ENCODE peak calls at places on chromosomes 13 and 19, in six cellular contexts. X, E, U, K, Z and F are unnamed samples.

GRCh38 chr13:41365636-41366035 is 54.6 kb downstream of the NAA16 start:
- DNase-seq in U (no peak), K (no peak), Z (no peak), E (no peak), X (no peak), F (no peak)

GRCh38 chr13:110644892-110645521 is 29.7 kb downstream of the NAXD start:
- DNase-seq in X (peak), Z (peak), K (no peak), U (peak), E (peak), F (no peak)

GRCh38 chr13:98089246-98089645 is 53.6 kb upstream of the FARP1 start:
- DNase-seq in Z (no peak), U (no peak), X (no peak), K (no peak), E (no peak), F (no peak)

GRCh38 chr13:109331898-109332297 is 454.5 kb downstream of the IRS2 start:
- DNase-seq in K (no peak), X (no peak), Z (no peak), E (peak), U (no peak), F (no peak)

GRCh38 chr13:111017755-111018487 is 97.2 kb upstream of the ARHGEF7 start:
- DNase-seq in U (no peak), X (no peak), E (no peak), K (no peak), Z (no peak), F (no peak)

GRCh38 chr13:24683833-24684599 is 3.8 kb downstream of the ATP12A start:
- DNase-seq in Z (peak), X (peak), U (peak), E (peak), K (peak), F (no peak)

GRCh38 chr13:111911754-111912452 is 155.0 kb upstream of the SOX1 start:
- DNase-seq in K (no peak), X (no peak), Z (peak), U (no peak), E (no peak), F (peak)

GRCh38 chr13:43107780-43108179 is 84.4 kb downstream of the DNAJC15 start:
- DNase-seq in E (no peak), X (no peak), K (no peak), Z (no peak), U (no peak), F (no peak)

GRCh38 chr13:92657565-92657964 is 569.0 kb upstream of the GPC6 start:
- DNase-seq in E (no peak), Z (no peak), K (no peak), X (no peak), U (no peak), F (no peak)

GRCh38 chr19:54203151-54203611 is 2.5 kb downstream of the RPS9 start:
- DNase-seq in U (peak), X (no peak), Z (peak), E (no peak), K (no peak), F (no peak)
- TF ChIP-seq POLR2AphosphoS5 in U (no peak), X (peak), Z (no peak), E (no peak), K (no peak), F (no peak)

GRCh38 chr13:29933401-29933800 is 83.0 kb upstream of the UBL3 start:
- DNase-seq in X (no peak), Z (no peak), U (no peak), E (no peak), K (no peak), F (no peak)

GRCh38 chr13:29935309-29935981 is 85.0 kb upstream of the UBL3 start:
- DNase-seq in U (peak), E (no peak), X (no peak), K (no peak), Z (peak), F (no peak)

GRCh38 chr13:29936051-29936813 is 85.8 kb upstream of the UBL3 start:
- DNase-seq in E (no peak), U (no peak), X (no peak), K (no peak), Z (peak), F (no peak)

GRCh38 chr13:29936961-29937360 is 86.5 kb upstream of the UBL3 start:
- DNase-seq in Z (no peak), E (no peak), X (no peak), K (no peak), U (no peak), F (no peak)

DNA sequence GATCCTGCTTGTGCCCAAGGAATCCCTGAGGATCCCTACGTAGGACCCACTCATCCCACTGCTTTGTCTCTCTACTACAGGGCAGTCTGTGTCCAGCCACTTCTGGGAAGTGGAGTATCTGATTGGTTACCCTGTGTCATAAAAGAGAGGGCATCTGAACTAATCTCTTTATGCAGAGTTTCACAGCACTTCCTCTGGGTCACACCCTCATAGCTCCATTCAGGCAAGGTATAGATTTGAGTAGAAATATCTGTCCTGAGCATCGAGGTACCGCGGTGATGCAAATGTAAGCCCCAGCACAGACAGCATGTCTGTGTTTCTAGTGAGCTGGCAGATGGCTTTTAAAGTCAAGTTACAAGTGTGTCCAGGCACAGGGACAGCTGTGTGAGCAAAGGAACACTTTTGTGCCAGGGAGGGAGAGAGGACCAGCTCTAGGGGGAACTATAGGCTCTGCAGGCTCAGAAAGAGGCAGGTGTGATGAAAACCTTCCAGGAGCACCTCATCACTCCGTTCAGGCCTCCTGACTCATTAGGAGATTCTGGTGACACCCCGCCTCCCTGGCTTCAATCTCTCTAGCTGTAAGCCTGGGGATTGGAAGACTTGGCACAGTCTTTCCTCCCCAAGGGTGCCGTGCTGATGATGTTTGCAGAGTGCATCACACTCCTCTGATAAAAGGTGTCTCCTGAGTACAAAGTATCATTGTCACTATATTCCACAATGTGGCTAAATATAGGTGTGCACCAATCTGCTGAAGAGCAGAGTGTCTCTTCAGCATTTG is 84.3 kb upstream of the UBL3 start:
- DNase-seq in Z (no peak), E (no peak), U (no peak), X (no peak), K (no peak), F (no peak)
- TF ChIP-seq CTCF in Z (no peak), E (no peak), U (no peak), X (no peak), K (no peak), F (no peak)

DNA sequence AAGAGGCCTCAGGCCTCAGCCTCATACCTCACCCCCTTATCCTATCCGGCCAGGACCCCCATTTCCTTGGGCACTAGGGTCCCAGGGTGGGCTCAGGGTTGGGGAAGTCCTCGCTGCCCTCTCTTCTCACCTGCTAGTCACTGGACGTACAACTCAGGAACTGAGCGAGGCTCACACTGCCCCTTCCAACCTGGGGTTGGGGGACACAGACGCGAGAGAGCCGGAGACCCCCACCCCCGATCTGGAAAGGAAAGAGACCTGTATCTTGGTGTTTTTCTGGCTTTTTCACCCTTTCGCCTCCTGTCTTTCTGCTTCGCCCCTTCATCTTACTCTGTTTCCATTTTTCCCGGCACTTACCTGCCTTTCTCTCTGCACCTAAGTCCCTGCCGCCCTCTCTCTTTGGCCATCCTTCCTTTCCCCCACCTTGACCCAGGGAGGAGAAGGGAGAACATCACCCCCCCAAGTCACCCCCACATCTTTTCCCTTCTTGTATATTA is 36.4 kb downstream of the ZSWIM4 start:
- DNase-seq in E (no peak), U (no peak), Z (no peak), X (no peak), K (no peak), F (no peak)
- TF ChIP-seq POLR2AphosphoS5 in E (no peak), U (no peak), Z (no peak), X (no peak), K (peak), F (no peak)

GRCh38 chr13:73943137-73943964 is 190.9 kb downstream of the KLF12 start:
- DNase-seq in Z (no peak), U (no peak), X (no peak), E (no peak), K (no peak), F (no peak)

GRCh38 chr13:73945871-73946270 is 188.3 kb downstream of the KLF12 start:
- DNase-seq in Z (no peak), E (peak), U (no peak), K (no peak), X (peak), F (no peak)

GRCh38 chr13:73948848-73949529 is 185.2 kb downstream of the KLF12 start:
- DNase-seq in U (no peak), Z (no peak), X (no peak), E (no peak), K (no peak), F (no peak)

GRCh38 chr13:73943965-73944233 is 190.3 kb downstream of the KLF12 start:
- DNase-seq in Z (no peak), E (no peak), X (no peak), K (no peak), U (no peak), F (no peak)

GRCh38 chr13:73945371-73945770 is 188.8 kb downstream of the KLF12 start:
- DNase-seq in K (no peak), Z (no peak), U (no peak), E (no peak), X (no peak), F (no peak)
- TF ChIP-seq CTCF in K (no peak), Z (no peak), U (no peak), E (no peak), X (no peak), F (no peak)

GRCh38 chr19:38647368-38647965 is at the start of gene ACTN4:
- DNase-seq in Z (peak), E (peak), U (peak), K (peak), X (peak), F (no peak)

GRCh38 chr19:38648789-38649304 is 1.4 kb downstream of the ACTN4 start:
- DNase-seq in E (no peak), Z (no peak), U (no peak), X (no peak), K (no peak), F (no peak)

GRCh38 chr19:38642176-38642575 is 5.3 kb upstream of the ACTN4 start:
- DNase-seq in K (no peak), X (no peak), E (no peak), U (no peak), Z (no peak), F (no peak)

GRCh38 chr19:38647966-38648788 is 728 bp downstream of the ACTN4 start:
- DNase-seq in Z (no peak), U (no peak), K (no peak), X (no peak), E (no peak), F (no peak)

GRCh38 chr19:38644719-38645118 is 2.7 kb upstream of the ACTN4 start:
- DNase-seq in Z (no peak), X (no peak), K (no peak), U (no peak), E (peak), F (no peak)
- TF ChIP-seq POLR2AphosphoS5 in Z (no peak), X (no peak), K (no peak), U (no peak), E (no peak), F (no peak)

GRCh38 chr13:21104199-21105019 is 43.0 kb upstream of the LATS2 start:
- DNase-seq in Z (no peak), E (peak), U (no peak), K (no peak), X (no peak), F (no peak)

GRCh38 chr13:21106089-21106488 is 44.7 kb upstream of the LATS2 start:
- DNase-seq in K (no peak), E (no peak), X (no peak), U (no peak), Z (no peak), F (no peak)

GRCh38 chr13:21100211-21100610 is 38.8 kb upstream of the LATS2 start:
- DNase-seq in K (no peak), Z (no peak), E (no peak), U (no peak), X (no peak), F (no peak)

GRCh38 chr13:21101865-21102576 is 40.6 kb upstream of the LATS2 start:
- DNase-seq in Z (no peak), X (no peak), U (no peak), E (no peak), K (no peak), F (no peak)

DNA sequence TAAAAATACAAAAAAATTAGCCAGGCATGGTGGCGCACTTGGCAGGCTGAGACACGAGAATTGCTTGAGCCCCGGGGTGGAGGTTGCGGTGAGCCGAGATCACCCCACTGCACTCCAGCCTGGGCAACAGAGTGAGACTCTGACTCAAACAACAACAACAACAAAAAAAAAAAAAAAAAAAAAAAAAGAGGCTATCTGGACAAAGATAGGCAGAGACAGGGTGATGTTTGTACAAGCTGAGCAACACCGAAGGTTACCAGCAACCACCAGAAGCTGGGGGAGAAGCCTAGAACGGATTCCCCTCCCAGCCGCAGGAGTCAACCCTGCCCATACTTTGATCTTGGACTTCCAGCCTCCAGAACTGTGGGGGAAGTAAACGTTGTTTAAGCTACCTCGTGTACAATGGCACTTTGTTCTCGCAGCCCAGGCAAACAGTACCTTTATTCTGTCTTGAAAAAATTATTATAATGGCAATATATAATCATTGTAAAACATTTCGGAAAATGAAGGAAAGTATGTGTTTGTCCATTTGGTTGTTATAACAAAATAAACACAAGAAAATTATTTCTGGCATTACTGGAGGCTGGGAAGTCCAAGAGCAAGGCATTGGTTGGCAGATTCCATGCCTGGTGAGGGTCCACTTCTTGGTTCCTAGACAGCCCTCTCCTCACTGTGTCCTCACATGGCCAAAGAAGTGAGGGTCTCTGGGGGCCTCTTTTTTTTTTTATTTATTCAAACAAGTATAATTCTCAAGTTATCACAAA is 39.8 kb upstream of the LATS2 start:
- DNase-seq in X (no peak), E (no peak), U (no peak), Z (no peak), K (no peak), F (no peak)
- TF ChIP-seq CTCF in X (no peak), E (no peak), U (no peak), Z (no peak), K (no peak), F (no peak)

DNA sequence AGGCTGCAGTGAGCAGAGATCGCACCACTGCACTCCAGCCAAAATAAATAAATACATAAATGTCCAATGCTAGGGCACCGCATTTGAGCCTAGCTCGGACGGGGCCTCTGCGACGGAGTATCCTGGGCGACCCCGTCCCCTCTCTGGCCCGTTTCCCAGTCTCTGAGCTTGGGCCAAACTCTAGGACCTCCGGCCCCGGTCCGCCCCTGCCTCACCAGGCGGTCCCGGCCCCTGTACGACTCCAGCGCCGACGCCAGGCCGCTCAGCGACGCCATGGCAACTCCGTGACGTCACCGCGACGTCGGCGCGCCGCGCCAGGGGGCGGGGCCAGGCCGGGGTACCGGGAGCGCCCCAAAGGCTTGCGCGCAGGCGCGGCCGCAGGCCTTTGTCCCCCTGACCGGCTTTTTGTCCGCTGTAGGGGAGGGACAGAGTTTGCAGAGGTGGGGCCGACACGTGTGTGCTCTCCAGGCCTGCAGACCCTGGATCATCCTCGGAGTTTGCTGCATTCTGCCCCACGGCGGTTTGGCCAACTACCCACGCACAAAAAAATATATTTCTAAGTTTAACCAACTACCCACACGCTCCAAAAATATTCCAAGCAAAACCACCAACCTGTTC is at the start of gene PEX11G:
- DNase-seq in K (peak), E (peak), Z (peak), U (peak), X (peak), F (no peak)
- TF ChIP-seq POLR2AphosphoS5 in K (peak), E (peak), Z (peak), U (peak), X (peak), F (peak)

DNA sequence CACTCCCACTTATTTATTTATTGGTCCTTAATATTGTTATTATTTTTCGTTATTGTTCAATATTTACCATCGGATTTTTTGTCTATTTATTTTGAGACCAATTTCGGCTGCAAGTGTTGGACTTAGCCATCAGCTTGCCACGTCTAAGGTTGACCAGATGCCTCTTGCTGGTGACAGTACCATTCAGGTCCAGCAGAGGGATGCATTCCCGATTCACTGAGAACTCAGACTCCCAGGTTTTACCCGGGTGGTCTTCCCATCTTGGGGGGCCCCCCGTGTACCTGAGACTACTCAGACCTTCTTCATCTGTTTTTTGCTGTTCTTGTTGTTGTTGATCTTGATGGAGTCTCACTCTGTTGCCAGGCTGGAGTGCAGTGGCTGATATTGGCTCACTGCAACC is 1435.2 kb downstream of the UQCRFS1 start:
- DNase-seq in E (peak), K (no peak), U (no peak), Z (no peak), X (no peak), F (no peak)
- TF ChIP-seq CTCF in E (no peak), K (peak), U (no peak), Z (no peak), X (no peak), F (no peak)

GRCh38 chr19:2768365-2769132 is 14.5 kb downstream of the SGTA start:
- DNase-seq in K (no peak), U (no peak), X (no peak), E (no peak), Z (peak), F (no peak)

GRCh38 chr19:2767688-2768087 is 15.4 kb downstream of the SGTA start:
- DNase-seq in U (no peak), Z (peak), K (no peak), E (no peak), X (no peak), F (no peak)

GRCh38 chr19:2771786-2772674 is 11.0 kb downstream of the SGTA start:
- DNase-seq in K (no peak), U (no peak), X (no peak), E (no peak), Z (peak), F (no peak)

GRCh38 chr19:2769218-2769617 is 13.9 kb downstream of the SGTA start:
- DNase-seq in Z (no peak), E (no peak), K (no peak), X (no peak), U (no peak), F (no peak)

DNA sequence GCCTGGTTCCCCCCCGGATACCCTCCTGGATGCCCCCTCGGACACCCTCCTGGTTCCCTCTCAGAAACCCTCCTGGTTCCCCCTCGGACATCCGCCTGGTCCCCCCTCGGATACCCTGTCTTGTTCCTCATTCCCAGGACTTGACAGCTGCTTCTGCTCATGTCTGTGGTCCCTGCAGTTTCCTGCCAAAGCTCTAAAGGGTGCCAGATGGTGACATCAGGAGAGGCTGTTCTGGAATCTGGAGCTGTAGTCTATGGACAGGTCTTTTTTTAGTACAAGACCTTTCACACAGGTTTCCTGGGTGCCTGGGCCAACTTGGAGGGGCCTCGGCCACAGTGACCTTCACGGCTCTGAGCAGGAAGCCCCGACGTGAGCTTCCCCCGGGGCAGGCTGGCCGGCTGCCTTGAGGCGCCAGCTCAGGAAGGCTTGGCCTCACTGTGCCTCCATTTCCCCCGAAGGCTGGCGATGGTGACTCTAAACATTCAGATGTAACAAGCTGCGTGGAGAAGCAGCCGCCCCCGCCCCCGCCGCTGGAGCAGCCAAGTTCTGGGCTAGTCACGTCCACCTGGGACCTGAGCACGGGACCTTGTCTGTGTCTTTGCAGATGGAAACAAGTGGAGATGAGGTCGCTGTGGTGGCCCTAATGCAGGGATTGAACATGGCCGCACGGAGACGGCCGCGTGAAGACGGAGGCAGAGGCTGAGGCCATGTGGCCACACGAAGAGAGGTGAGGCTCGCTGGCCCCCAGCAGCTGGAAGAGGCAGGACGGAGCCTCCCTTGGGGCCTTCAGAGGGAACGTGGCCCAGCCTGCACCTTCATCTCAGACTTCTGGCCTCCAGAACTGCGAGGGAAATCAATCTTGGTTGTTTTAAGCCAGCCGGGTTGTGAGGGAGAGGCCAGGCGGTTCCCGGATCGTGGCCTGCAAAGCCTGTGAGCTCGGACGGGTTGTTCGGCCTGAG is 12.7 kb downstream of the SGTA start:
- DNase-seq in X (no peak), K (no peak), Z (peak), E (no peak), U (no peak), F (no peak)
- TF ChIP-seq POLR2AphosphoS5 in X (peak), K (no peak), Z (no peak), E (no peak), U (no peak), F (no peak)